ENCODE peak calls at places on chromosomes 6 and 20, in nine cellular contexts. K is HL-60, L is HFF-Myc, T is WTC11, P is HFFc6, Z is H9, W is cardiac muscle cell, O is RWPE1, B is cardiac fibroblast. I is an unnamed sample.

GRCh38 chr20:50930139-50931047 is 844 bp downstream of the ADNP start:
- DNase-seq in K (no peak), L (no peak), T (no peak), P (no peak), Z (no peak), W (no peak), O (peak; percentile 60), B (no peak), I (no peak)

GRCh38 chr6:7649037-7649810 is 59.2 kb downstream of the SNRNP48 start:
- DNase-seq in K (peak; percentile 22), L (no peak), T (no peak), P (no peak), Z (no peak), W (no peak), O (no peak), B (peak; percentile 5), I (no peak)

GRCh38 chr20:23126281-23127061 is 40.3 kb upstream of the CD93 start:
- DNase-seq in K (peak; percentile 89), L (no peak), T (no peak), P (no peak), Z (no peak), W (no peak), O (no peak), B (no peak), I (peak; percentile 12)

GRCh38 chr6:105593805-105594231 is 190.9 kb upstream of the PREP start:
- DNase-seq in K (no peak), L (no peak), T (no peak), P (no peak), Z (no peak), W (no peak), O (no peak), B (no peak), I (no peak)

GRCh38 chr6:117481926-117482239 is 591 bp upstream of the DCBLD1 start:
- DNase-seq in K (no peak), L (no peak), T (no peak), P (peak; percentile 8), Z (no peak), W (no peak), O (no peak), B (no peak), I (no peak)

GRCh38 chr6:49776444-49776843 is 10.6 kb downstream of the PGK2 start:
- DNase-seq in K (no peak), L (no peak), T (no peak), P (no peak), Z (no peak), W (no peak), O (no peak), B (no peak), I (no peak)

GRCh38 chr6:40536442-40536841 is 50.7 kb downstream of the LRFN2 start:
- DNase-seq in K (no peak), L (no peak), T (peak; percentile 54), P (peak; percentile 14), Z (peak; percentile 81), W (peak; percentile 10), O (no peak), B (no peak), I (no peak)

GRCh38 chr6:104505838-104506237 is 353.9 kb downstream of the HACE1 start:
- DNase-seq in K (no peak), L (no peak), T (no peak), P (no peak), Z (no peak), W (no peak), O (no peak), B (no peak), I (no peak)

GRCh38 chr6:170234419-170234818 is 56.5 kb downstream of the DLL1 start:
- DNase-seq in K (no peak), L (no peak), T (no peak), P (no peak), Z (no peak), W (no peak), O (no peak), B (no peak), I (no peak)

GRCh38 chr6:112298021-112298745 is 43.8 kb upstream of the LAMA4 start:
- DNase-seq in K (no peak), L (peak; percentile 87), T (no peak), P (peak; percentile 94), Z (no peak), W (peak; percentile 83), O (peak; percentile 35), B (peak; percentile 95), I (no peak)

GRCh38 chr6:120876405-120876804 is 457.9 kb downstream of the TBC1D32 start:
- DNase-seq in K (no peak), L (no peak), T (no peak), P (no peak), Z (no peak), W (no peak), O (no peak), B (no peak), I (no peak)

GRCh38 chr20:50534567-50534966 is 24.4 kb downstream of the PTPN1 start:
- DNase-seq in K (peak; percentile 16), L (no peak), T (no peak), P (peak; percentile 89), Z (no peak), W (peak; percentile 92), O (no peak), B (peak; percentile 86), I (no peak)

GRCh38 chr6:52098649-52099184 is 11.3 kb upstream of the PKHD1 start:
- DNase-seq in K (no peak), L (no peak), T (no peak), P (no peak), Z (no peak), W (no peak), O (no peak), B (no peak), I (no peak)
- TF ChIP-seq CTCF in K (no peak), L (no peak), T (no peak), P (no peak), Z (no peak), W (no peak), O (no peak), B (no peak), I (no peak)

GRCh38 chr6:107540465-107540857 is 50.5 kb downstream of the SOBP start:
- DNase-seq in K (no peak), L (no peak), T (no peak), P (no peak), Z (no peak), W (no peak), O (no peak), B (no peak), I (no peak)

GRCh38 chr6:107538856-107539387 is 49.0 kb downstream of the SOBP start:
- DNase-seq in K (no peak), L (no peak), T (no peak), P (no peak), Z (no peak), W (no peak), O (no peak), B (no peak), I (no peak)

GRCh38 chr6:107537559-107537958 is 47.6 kb downstream of the SOBP start:
- DNase-seq in K (no peak), L (no peak), T (no peak), P (no peak), Z (no peak), W (no peak), O (no peak), B (no peak), I (no peak)

GRCh38 chr6:107539849-107540464 is 50.0 kb downstream of the SOBP start:
- DNase-seq in K (no peak), L (no peak), T (no peak), P (no peak), Z (no peak), W (no peak), O (no peak), B (no peak), I (no peak)

GRCh38 chr6:107539409-107539808 is 49.5 kb downstream of the SOBP start:
- DNase-seq in K (no peak), L (no peak), T (no peak), P (no peak), Z (no peak), W (no peak), O (no peak), B (no peak), I (no peak)
- TF ChIP-seq CTCF in K (no peak), L (no peak), T (no peak), P (no peak), Z (no peak), W (no peak), O (no peak), B (no peak), I (no peak)

DNA sequence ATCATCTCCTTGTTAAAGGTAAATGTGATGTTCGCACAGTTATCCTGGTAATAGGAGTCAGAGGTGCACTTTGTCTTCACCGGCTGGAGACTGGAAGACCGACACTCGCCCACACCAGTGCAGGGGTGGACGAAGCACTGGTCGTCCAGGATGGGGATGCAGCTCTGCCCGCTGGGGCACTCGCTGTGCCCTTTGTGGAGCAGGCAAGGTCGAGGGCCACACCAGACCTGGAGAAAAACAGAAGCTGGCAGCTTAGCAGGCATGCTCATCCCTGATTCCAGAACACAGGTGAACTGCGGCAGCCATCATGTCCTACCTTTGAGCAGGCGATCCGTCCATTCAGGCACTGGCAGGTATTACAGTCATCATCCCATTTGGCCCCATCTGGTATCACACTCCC is 32.3 kb downstream of the JAG1 start:
- DNase-seq in K (no peak), L (no peak), T (no peak), P (no peak), Z (no peak), W (no peak), O (no peak), B (no peak), I (no peak)
- TF ChIP-seq CTCF in K (no peak), L (no peak), T (no peak), P (no peak), Z (no peak), W (no peak), O (no peak), B (no peak), I (no peak)

GRCh38 chr6:137664183-137664582 is 170.0 kb upstream of the OLIG3 start:
- DNase-seq in K (no peak), L (no peak), T (no peak), P (no peak), Z (no peak), W (no peak), O (no peak), B (no peak), I (no peak)

GRCh38 chr6:137659871-137660270 is 165.7 kb upstream of the OLIG3 start:
- DNase-seq in K (no peak), L (no peak), T (no peak), P (no peak), Z (no peak), W (no peak), O (no peak), B (no peak), I (no peak)

GRCh38 chr6:137660296-137660731 is 166.1 kb upstream of the OLIG3 start:
- DNase-seq in K (no peak), L (no peak), T (no peak), P (no peak), Z (no peak), W (no peak), O (no peak), B (no peak), I (no peak)

GRCh38 chr6:137665342-137665741 is 171.1 kb upstream of the OLIG3 start:
- DNase-seq in K (no peak), L (no peak), T (no peak), P (no peak), Z (no peak), W (no peak), O (no peak), B (no peak), I (no peak)

DNA sequence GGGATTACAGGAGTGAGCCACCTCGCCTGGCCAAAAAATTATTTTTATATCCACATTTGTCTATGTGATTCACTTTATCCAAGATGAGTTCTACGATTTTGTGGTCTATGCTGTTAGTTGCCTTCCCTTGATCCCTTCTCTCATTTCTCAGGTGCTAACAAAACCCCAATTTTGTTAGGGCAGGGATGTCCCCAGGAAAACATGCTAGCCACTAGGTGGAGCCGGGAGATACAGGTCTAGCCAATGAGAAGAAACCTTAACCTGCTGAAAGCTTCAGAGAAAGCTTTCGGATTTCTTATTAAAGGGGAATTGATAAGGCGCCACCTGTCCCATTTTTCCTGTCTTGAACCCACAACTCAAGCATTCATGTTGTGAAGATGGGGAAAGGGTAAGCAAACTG is 167.4 kb upstream of the OLIG3 start:
- DNase-seq in K (peak; percentile 41), L (no peak), T (peak; percentile 63), P (no peak), Z (peak; percentile 45), W (peak; percentile 46), O (peak; percentile 48), B (peak; percentile 52), I (peak; percentile 30)
- TF ChIP-seq CTCF in K (peak; percentile 22), L (peak; percentile 60), T (no peak), P (peak; percentile 70), Z (peak; percentile 67), W (peak; percentile 68), O (peak; percentile 29), B (peak; percentile 74), I (no peak)